ENCODE peak calls at places on chromosomes 2 and 18, in seven cellular contexts. R is stomach, S is endothelial cell of umbilical vein, F is thoracic aorta, U is HCT116, O is neural progenitor cell, E is MM.1S. W is an unnamed sample.

GRCh38 chr2:231399853-231400667 is 4.5 kb downstream of the B3GNT7 start:
- DNase-seq in E (no peak), S (peak; percentile 26), F (no peak), U (no peak), R (peak; percentile 64), O (no peak), W (peak; percentile 62)

GRCh38 chr2:28155627-28156026 is 237.0 kb upstream of the FOSL2 start:
- DNase-seq in S (no peak), U (peak; percentile 41), O (peak; percentile 58), R (no peak), E (no peak), F (no peak), W (no peak)

GRCh38 chr18:80148316-80149199 is 39.5 kb downstream of the ADNP2 start:
- DNase-seq in F (no peak), O (no peak), U (no peak), E (no peak), S (no peak), R (no peak), W (no peak)

GRCh38 chr2:46984642-46985476 is 69.3 kb upstream of the MCFD2 start:
- DNase-seq in U (peak; percentile 69), E (peak; percentile 92), S (peak; percentile 84), R (no peak), O (no peak), F (peak; percentile 60), W (no peak)

GRCh38 chr2:98346259-98347236 is at the start of gene CNGA3:
- DNase-seq in U (no peak), F (no peak), E (no peak), S (peak; percentile 11), O (peak; percentile 80), R (no peak), W (no peak)

GRCh38 chr2:74525717-74526648 is at the start of gene DQX1:
- DNase-seq in R (no peak), O (peak; percentile 44), E (peak; percentile 34), U (no peak), F (no peak), S (peak; percentile 28), W (peak; percentile 99)

GRCh38 chr2:109229094-109229675 is 100.2 kb downstream of the SH3RF3 start:
- DNase-seq in S (no peak), E (no peak), U (no peak), F (no peak), O (no peak), R (no peak), W (no peak)

GRCh38 chr2:141766225-141766624 is 364.6 kb downstream of the LRP1B start:
- DNase-seq in E (peak; percentile 14), O (no peak), S (no peak), R (no peak), U (no peak), F (no peak), W (no peak)

GRCh38 chr18:67639872-67640271 is 123.4 kb upstream of the DSEL start:
- DNase-seq in U (no peak), S (no peak), F (no peak), R (no peak), O (no peak), E (no peak), W (no peak)

DNA sequence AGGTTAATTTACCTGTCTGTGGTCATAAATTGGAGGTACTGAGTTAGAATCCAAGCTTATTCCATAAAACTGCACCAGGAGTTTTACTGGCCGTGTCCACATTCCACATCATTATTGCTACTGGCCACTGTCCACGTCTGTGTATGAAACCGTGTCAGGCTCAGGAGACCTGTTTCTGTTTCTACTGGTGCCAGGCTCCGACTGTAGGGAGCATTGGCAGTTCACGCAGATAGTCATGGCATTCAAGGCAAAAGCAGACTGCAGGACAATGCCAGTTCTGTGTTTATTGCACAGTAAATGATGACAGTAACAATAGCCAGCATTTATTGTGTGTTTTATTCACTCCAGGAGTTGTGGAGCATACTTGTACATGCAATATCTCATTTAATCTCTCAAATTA is 55.2 kb downstream of the MAP4K4 start:
- DNase-seq in O (no peak), F (peak; percentile 15), E (no peak), R (peak; percentile 40), S (peak; percentile 46), U (no peak), W (no peak)
- H3K4me1 ChIP-seq in O (peaks cover 38% of the 10 kb centered on the region), F (peaks cover 49% of the 10 kb centered on the region), E (peaks cover 21% of the 10 kb centered on the region), R (peaks cover 72% of the 10 kb centered on the region), S (peaks cover 38% of the 10 kb centered on the region), U (no peaks in the 10 kb centered on the region), W (no peaks in the 10 kb centered on the region)

GRCh38 chr2:68799138-68799537 is 64.5 kb downstream of the ARHGAP25 start:
- DNase-seq in E (no peak), S (no peak), U (no peak), O (no peak), F (no peak), R (no peak), W (no peak)
- H3K27ac ChIP-seq in E (no peak overlapping the region), S (no peak overlapping the region), U (no peak overlapping the region), O (no peak overlapping the region), F (no peak overlapping the region), R (no peak overlapping the region), W (no peak overlapping the region)

GRCh38 chr2:71151620-71152019 is 21.2 kb downstream of the MPHOSPH10 start:
- DNase-seq in U (no peak), E (no peak), O (no peak), S (no peak), R (no peak), F (no peak), W (no peak)

GRCh38 chr2:71153585-71153984 is 23.2 kb downstream of the MPHOSPH10 start:
- DNase-seq in S (no peak), E (no peak), U (no peak), R (no peak), F (no peak), O (no peak), W (no peak)

GRCh38 chr2:71154279-71154678 is 23.8 kb downstream of the MPHOSPH10 start:
- DNase-seq in R (no peak), O (no peak), U (no peak), S (no peak), E (no peak), F (no peak), W (no peak)

GRCh38 chr2:71148506-71149063 is 18.2 kb downstream of the MPHOSPH10 start:
- DNase-seq in O (no peak), F (no peak), U (no peak), E (no peak), S (no peak), R (no peak), W (no peak)

GRCh38 chr2:71150082-71150816 is 19.8 kb downstream of the MPHOSPH10 start:
- DNase-seq in O (no peak), E (no peak), U (no peak), F (no peak), R (no peak), S (no peak), W (no peak)
- H3K9me3 ChIP-seq in O (no peaks in the 10 kb centered on the region), E (no peaks in the 10 kb centered on the region), U (no peaks in the 10 kb centered on the region), F (no peaks in the 10 kb centered on the region), R (no peaks in the 10 kb centered on the region), S (no peaks in the 10 kb centered on the region), W (no peaks in the 10 kb centered on the region)

DNA sequence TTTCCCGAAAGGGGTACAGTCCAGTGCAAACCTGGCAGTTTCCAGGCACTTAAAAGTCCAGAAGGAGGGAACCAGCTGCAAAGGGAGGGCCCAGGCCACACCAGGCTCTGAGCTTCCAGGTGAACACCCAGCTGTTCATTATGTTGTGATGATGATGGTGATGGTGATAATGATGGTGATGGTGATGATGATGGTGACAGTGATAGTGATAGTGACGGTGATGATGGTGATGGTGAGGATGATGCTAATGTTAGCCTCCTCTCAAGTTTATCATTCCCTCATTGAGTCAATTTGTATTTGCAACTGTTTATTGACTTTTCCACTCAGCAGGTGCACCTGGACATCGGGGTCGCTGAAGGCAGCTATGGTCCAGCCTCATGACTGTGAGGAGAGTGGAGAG is 199.4 kb upstream of the ID2 start:
- DNase-seq in U (no peak), S (no peak), E (no peak), R (no peak), O (no peak), F (no peak), W (no peak)
- H3K4me1 ChIP-seq in U (no peaks in the 10 kb centered on the region), S (no peaks in the 10 kb centered on the region), E (peaks cover 34% of the 10 kb centered on the region), R (peaks cover 12% of the 10 kb centered on the region), O (peaks cover 4% of the 10 kb centered on the region), F (no peaks in the 10 kb centered on the region), W (peaks cover 10% of the 10 kb centered on the region)

GRCh38 chr18:22544626-22545025 is 126.9 kb upstream of the CTAGE1 start:
- DNase-seq in U (no peak), F (no peak), S (no peak), E (no peak), O (no peak), R (no peak), W (no peak)

GRCh38 chr18:22546905-22547304 is 129.2 kb upstream of the CTAGE1 start:
- DNase-seq in R (no peak), E (no peak), U (no peak), O (no peak), F (no peak), S (no peak), W (no peak)

GRCh38 chr18:22543764-22544163 is 126.0 kb upstream of the CTAGE1 start:
- DNase-seq in R (no peak), O (no peak), S (no peak), U (no peak), F (no peak), E (no peak), W (no peak)

GRCh38 chr18:22547807-22548561 is 130.3 kb upstream of the CTAGE1 start:
- DNase-seq in R (no peak), E (no peak), S (no peak), U (no peak), O (no peak), F (no peak), W (no peak)

GRCh38 chr18:22545091-22545795 is 127.5 kb upstream of the CTAGE1 start:
- DNase-seq in R (no peak), O (no peak), F (no peak), U (no peak), S (no peak), E (no peak), W (no peak)
- H3K27ac ChIP-seq in R (no peak overlapping the region), O (no peak overlapping the region), F (no peak overlapping the region), U (no peak overlapping the region), S (no peak overlapping the region), E (no peak overlapping the region), W (no peak overlapping the region)

GRCh38 chr2:82182270-82182669 is 1877.7 kb upstream of the LRRTM1 start:
- DNase-seq in R (no peak), F (no peak), O (no peak), E (no peak), U (no peak), S (no peak), W (no peak)
- H3K9me3 ChIP-seq in R (no peaks in the 10 kb centered on the region), F (no peaks in the 10 kb centered on the region), O (no peaks in the 10 kb centered on the region), E (no peaks in the 10 kb centered on the region), U (no peaks in the 10 kb centered on the region), S (no peaks in the 10 kb centered on the region), W (no peaks in the 10 kb centered on the region)

GRCh38 chr2:69771461-69771860 is 29.5 kb downstream of the ANXA4 start:
- DNase-seq in F (no peak), U (no peak), R (no peak), E (no peak), S (no peak), O (no peak), W (no peak)
- H3K4me1 ChIP-seq in F (peaks cover 38% of the 10 kb centered on the region), U (peaks cover 55% of the 10 kb centered on the region), R (peaks cover 94% of the 10 kb centered on the region), E (peaks cover 27% of the 10 kb centered on the region), S (peaks cover 5% of the 10 kb centered on the region), O (no peaks in the 10 kb centered on the region), W (peaks cover 34% of the 10 kb centered on the region)

GRCh38 chr18:9328776-9329175 is 5.8 kb upstream of the TWSG1 start:
- DNase-seq in R (no peak), F (no peak), S (no peak), U (no peak), E (no peak), O (no peak), W (no peak)
- H3K27ac ChIP-seq in R (no peak overlapping the region), F (no peak overlapping the region), S (no peak overlapping the region), U (no peak overlapping the region), E (no peak overlapping the region), O (no peak overlapping the region), W (no peak overlapping the region)

W was measured in small intestine.